ENCODE peak calls at places on chromosomes 4 and X, in eight cellular contexts. N is left lung, P is vagina, E is psoas muscle, O is endodermal cell, K is DND-41, W is fibroblast of lung, A is transverse colon. Y is an unnamed sample.

GRCh38 chr4:80730158-80730557 is 300.4 kb upstream of the BMP3 start:
- DNase-seq in O (no peak), E (no peak), A (no peak), K (no peak), N (no peak), W (no peak), P (no peak), Y (no peak)

GRCh38 chr4:33882246-33882990 is 2361.9 kb downstream of the ARAP2 start:
- DNase-seq in A (no peak), E (no peak), P (no peak), N (no peak), W (peak; percentile 3), K (no peak), O (no peak), Y (no peak)

GRCh38 chr4:139892973-139893736 is 227.5 kb downstream of the MGST2 start:
- DNase-seq in E (no peak), A (no peak), N (no peak), K (no peak), P (no peak), W (peak; percentile 77), O (peak; percentile 49), Y (no peak)

GRCh38 chr4:109676886-109677285 is 26.4 kb downstream of the CASP6 start:
- DNase-seq in K (no peak), W (no peak), N (no peak), P (no peak), E (no peak), A (no peak), O (no peak), Y (no peak)

GRCh38 chr4:78653655-78654054 is 102.1 kb downstream of the ANXA3 start:
- DNase-seq in O (no peak), A (no peak), N (no peak), P (no peak), W (peak; percentile 27), E (no peak), K (no peak), Y (no peak)

GRCh38 chr4:129254526-129254925 is 158.6 kb downstream of the C4orf33 start:
- DNase-seq in O (no peak), P (no peak), W (peak; percentile 26), E (no peak), N (no peak), K (no peak), A (no peak), Y (no peak)

GRCh38 chr4:86441175-86441960 is 81.5 kb upstream of the MAPK10 start:
- DNase-seq in A (no peak), K (no peak), P (no peak), E (no peak), W (peak; percentile 59), O (no peak), N (no peak), Y (no peak)

GRCh38 chrX:153865685-153866084 is 20.3 kb downstream of the L1CAM start:
- DNase-seq in W (no peak), A (no peak), P (no peak), O (no peak), K (no peak), N (no peak), E (no peak), Y (no peak)

GRCh38 chr4:142077048-142077447 is 440.7 kb downstream of the IL15 start:
- DNase-seq in K (no peak), E (no peak), W (no peak), P (no peak), A (no peak), N (no peak), O (no peak), Y (no peak)

GRCh38 chrX:71941145-71941544 is 30.5 kb downstream of the NHSL2 start:
- DNase-seq in W (peak; percentile 53), N (no peak), E (no peak), A (no peak), O (no peak), P (no peak), K (no peak), Y (no peak)

GRCh38 chr4:16114546-16114945 is 30.7 kb upstream of the PROM1 start:
- DNase-seq in K (no peak), N (no peak), A (no peak), E (no peak), O (peak; percentile 12), P (peak; percentile 52), W (no peak), Y (no peak)

GRCh38 chrX:12949927-12950656 is 24.8 kb upstream of the TMSB4X start:
- DNase-seq in A (peak; percentile 89), W (peak; percentile 87), K (peak; percentile 82), E (peak; percentile 69), P (no peak), O (no peak), N (peak; percentile 83), Y (peak; percentile 83)

DNA sequence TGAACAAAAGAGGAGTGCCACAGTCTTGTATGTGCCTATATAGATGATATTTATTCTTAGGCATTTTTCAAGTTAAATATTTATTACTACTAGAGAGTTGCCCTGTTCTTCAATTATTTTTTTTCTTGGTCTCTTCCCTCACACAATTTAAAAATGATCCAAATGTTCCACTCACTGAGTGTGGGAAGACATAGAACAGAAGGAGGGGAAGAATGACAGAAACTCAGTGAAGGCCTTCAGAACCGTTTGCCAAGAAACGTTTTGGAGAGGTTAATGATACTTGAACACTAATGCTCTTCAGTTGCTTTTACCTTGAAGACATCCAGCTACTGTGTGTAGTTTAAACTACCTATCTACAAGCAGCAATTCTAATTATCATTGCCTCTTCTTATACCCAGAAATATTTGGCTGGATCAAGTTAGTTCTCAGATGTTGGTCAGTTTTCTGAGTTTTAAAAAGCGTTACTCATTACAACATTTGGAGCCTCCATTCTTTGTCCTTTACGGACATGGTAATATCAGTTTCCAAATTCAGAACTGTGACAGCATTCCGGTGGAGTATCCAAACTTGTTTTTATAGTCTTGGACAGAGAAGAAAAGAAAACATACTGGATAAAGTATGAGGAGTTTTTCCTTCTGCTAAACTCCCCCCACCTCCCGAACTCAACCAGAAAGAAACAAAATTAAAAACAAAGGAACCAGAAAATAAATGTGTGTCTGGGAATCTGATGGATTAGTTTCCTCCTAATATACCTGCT is 389.7 kb downstream of the SPRY1 start:
- DNase-seq in P (no peak), N (no peak), E (no peak), A (no peak), W (peak; percentile 17), K (no peak), O (no peak), Y (no peak)
- H3K4me3 ChIP-seq in P (no peak overlapping the region), N (no peak overlapping the region), E (peak overlapping the region; percentile 39), A (no peak overlapping the region), W (no peak overlapping the region), K (no peak overlapping the region), O (no peak overlapping the region), Y (no peak overlapping the region)

GRCh38 chrX:76555269-76555668 is 127.8 kb downstream of the MAGEE1 start:
- DNase-seq in O (no peak), K (no peak), N (no peak), P (no peak), A (no peak), E (no peak), W (no peak), Y (no peak)
- H3K9me3 ChIP-seq in O (peaks cover 17% of the 10 kb centered on the region), K (peaks cover 2% of the 10 kb centered on the region), N (peaks cover 37% of the 10 kb centered on the region), P (peaks cover 11% of the 10 kb centered on the region), A (no peaks in the 10 kb centered on the region), E (peaks cover 36% of the 10 kb centered on the region), W (no peaks in the 10 kb centered on the region), Y (no peaks in the 10 kb centered on the region)

GRCh38 chr4:7168106-7168505 is 24.2 kb upstream of the SORCS2 start:
- DNase-seq in P (no peak), E (no peak), K (no peak), A (no peak), N (peak; percentile 53), W (no peak), O (no peak), Y (no peak)

GRCh38 chr4:7169134-7169533 is 23.2 kb upstream of the SORCS2 start:
- DNase-seq in A (no peak), K (no peak), P (no peak), N (peak; percentile 10), E (no peak), W (no peak), O (peak; percentile 26), Y (no peak)

GRCh38 chr4:7166981-7167700 is 25.2 kb upstream of the SORCS2 start:
- DNase-seq in E (no peak), P (peak; percentile 72), W (no peak), A (peak; percentile 30), O (peak; percentile 48), K (no peak), N (peak; percentile 72), Y (no peak)

GRCh38 chr4:7166286-7166685 is 26.1 kb upstream of the SORCS2 start:
- DNase-seq in N (no peak), P (peak; percentile 37), E (no peak), A (no peak), O (no peak), W (no peak), K (no peak), Y (no peak)

DNA sequence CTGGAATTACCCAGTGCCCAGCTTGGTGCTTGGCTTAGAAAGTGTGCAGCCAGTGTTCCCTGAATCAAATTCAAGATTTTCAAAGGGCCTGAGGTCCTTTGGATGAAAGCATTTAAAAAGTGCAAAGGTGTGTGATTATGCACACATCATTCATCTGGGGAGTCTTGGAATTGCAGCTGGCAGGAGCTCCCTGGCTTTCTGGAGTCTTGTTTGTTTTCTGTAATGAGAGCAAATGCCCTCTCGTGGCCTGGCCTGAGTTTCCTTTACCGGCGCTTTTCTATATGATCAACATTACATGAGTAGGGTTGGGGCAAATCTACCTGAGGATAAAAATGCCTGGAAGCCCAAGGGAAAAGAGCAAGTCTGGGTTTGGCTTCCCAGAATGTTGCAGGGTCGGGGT is 24.6 kb upstream of the SORCS2 start:
- DNase-seq in E (no peak), O (peak; percentile 38), N (no peak), P (no peak), W (no peak), K (no peak), A (no peak), Y (no peak)
- H3K4me1 ChIP-seq in E (no peaks in the 10 kb centered on the region), O (no peaks in the 10 kb centered on the region), N (no peaks in the 10 kb centered on the region), P (no peaks in the 10 kb centered on the region), W (no peaks in the 10 kb centered on the region), K (no peaks in the 10 kb centered on the region), A (no peaks in the 10 kb centered on the region), Y (no peaks in the 10 kb centered on the region)

DNA sequence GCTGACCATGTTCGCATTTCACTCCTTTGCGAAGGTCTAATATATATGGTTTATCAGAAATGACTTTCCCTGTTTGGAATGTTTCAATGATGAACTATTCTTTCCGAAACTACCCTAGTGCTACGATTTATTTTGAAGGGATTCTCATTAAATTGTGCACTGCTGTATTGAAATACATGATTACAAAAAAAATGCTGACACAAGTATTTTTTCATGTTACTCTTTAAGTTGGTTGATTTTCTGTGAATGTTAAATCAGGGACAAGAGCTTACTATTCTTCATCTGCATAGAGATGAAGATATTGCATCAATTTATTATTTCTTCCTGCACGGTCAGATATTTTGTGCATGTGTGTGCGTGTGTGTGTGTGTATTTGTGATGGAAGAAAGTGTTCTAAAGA is 731.5 kb upstream of the AGA start:
- DNase-seq in P (no peak), W (no peak), K (no peak), A (no peak), O (no peak), N (no peak), E (no peak), Y (no peak)
- H3K4me3 ChIP-seq in P (no peak overlapping the region), W (no peak overlapping the region), K (no peak overlapping the region), A (no peak overlapping the region), O (no peak overlapping the region), N (no peak overlapping the region), E (no peak overlapping the region), Y (no peak overlapping the region)

DNA sequence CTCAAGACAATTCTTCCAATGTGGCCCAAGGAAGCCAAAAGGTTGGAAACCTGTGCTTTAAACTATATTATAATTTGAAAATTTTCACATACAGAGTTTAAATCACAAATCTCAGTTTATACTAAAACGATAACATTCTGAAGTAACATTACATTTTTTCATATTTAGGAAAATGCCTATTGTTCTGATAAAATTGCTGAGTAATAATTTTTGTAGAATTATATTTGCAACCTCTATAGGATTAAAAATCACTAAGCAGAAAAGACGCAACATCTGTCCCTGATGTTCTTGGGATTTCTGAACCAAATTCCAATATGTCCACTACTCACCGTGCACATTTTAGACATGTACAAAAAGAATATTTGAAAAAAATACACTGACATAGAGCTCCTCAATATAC is 10.5 kb downstream of the ZNF732 start:
- DNase-seq in A (no peak), O (no peak), N (no peak), P (no peak), W (no peak), K (no peak), E (no peak), Y (no peak)
- H3K9me3 ChIP-seq in A (peaks cover 6% of the 10 kb centered on the region), O (peaks cover 73% of the 10 kb centered on the region), N (peaks cover 72% of the 10 kb centered on the region), P (no peaks in the 10 kb centered on the region), W (no peaks in the 10 kb centered on the region), K (peaks cover 27% of the 10 kb centered on the region), E (peaks cover 4% of the 10 kb centered on the region), Y (no peaks in the 10 kb centered on the region)